ENCODE peak calls at places on chromosomes 16 and 17, in eight cellular contexts. I is epithelial cell of esophagus; M is fibroblast of pulmonary artery; E is endothelial cell of umbilical vein; B is NB4; T is CD8-positive, alpha-beta T cell; S is lower leg skin; O is left ventricle myocardium inferior. X is an unnamed sample.

GRCh38 chr17:6505425-6506142 is 50.8 kb downstream of the PITPNM3 start:
- DNase-seq in O (no peak), I (peak), E (peak), T (no peak), B (no peak), M (peak), S (peak), X (no peak)

GRCh38 chr17:40363480-40363838 is 1.1 kb downstream of the GJD3 start:
- DNase-seq in B (peak), M (no peak), O (no peak), I (no peak), S (no peak), E (peak), T (no peak), X (no peak)

GRCh38 chr17:78677303-78678219 is 100.4 kb upstream of the DNAH17 start:
- DNase-seq in S (no peak), I (no peak), T (no peak), O (no peak), M (no peak), B (peak), E (no peak), X (no peak)

GRCh38 chr17:69506489-69506888 is 92.0 kb downstream of the MAP2K6 start:
- DNase-seq in S (no peak), B (peak), I (peak), O (no peak), E (no peak), M (no peak), T (no peak), X (peak)

GRCh38 chr16:12515346-12515745 is 288.3 kb downstream of the CPPED1 start:
- DNase-seq in S (no peak), M (no peak), O (no peak), T (no peak), E (no peak), I (no peak), B (no peak), X (no peak)

GRCh38 chr16:12613131-12613991 is 190.3 kb downstream of the CPPED1 start:
- DNase-seq in T (no peak), M (no peak), I (peak), B (peak), O (no peak), S (no peak), E (peak), X (peak)

GRCh38 chr17:76529224-76529642 is 8.3 kb downstream of the CYGB start:
- DNase-seq in B (peak), I (peak), M (peak), E (peak), T (no peak), O (peak), S (peak), X (peak)

GRCh38 chr16:85590506-85590832 is 22.7 kb upstream of the GSE1 start:
- DNase-seq in S (no peak), O (no peak), B (no peak), I (no peak), E (no peak), T (no peak), M (no peak), X (no peak)

GRCh38 chr17:50683434-50684287 is 24.1 kb downstream of the ANKRD40 start:
- DNase-seq in B (no peak), S (no peak), O (no peak), T (no peak), I (no peak), E (no peak), M (no peak), X (no peak)

GRCh38 chr16:73545713-73546112 is 497.8 kb upstream of the ZFHX3 start:
- DNase-seq in B (no peak), O (no peak), M (no peak), I (no peak), E (no peak), T (no peak), S (no peak), X (no peak)

GRCh38 chr16:19389246-19389645 is 28.4 kb upstream of the TMC5 start:
- DNase-seq in B (peak), S (no peak), O (peak), T (peak), M (peak), I (peak), E (peak), X (peak)

GRCh38 chr17:35969558-35970442 is 11.5 kb downstream of the CCL16 start:
- DNase-seq in B (peak), T (peak), I (peak), S (peak), O (peak), E (peak), M (peak), X (peak)

GRCh38 chr16:67451704-67452435 is 20.9 kb downstream of the HSD11B2 start:
- DNase-seq in E (no peak), M (no peak), I (no peak), S (no peak), B (no peak), T (no peak), O (peak), X (no peak)

GRCh38 chr16:54285414-54286066 is 1.0 kb downstream of the IRX3 start:
- DNase-seq in T (no peak), O (peak), M (peak), I (peak), B (peak), S (peak), E (no peak), X (no peak)

GRCh38 chr17:44758414-44759095 is at the start of gene ADAM11:
- DNase-seq in T (no peak), E (no peak), M (no peak), I (no peak), B (no peak), O (no peak), S (no peak), X (no peak)

GRCh38 chr17:77875881-77876509 is 82.5 kb upstream of the TNRC6C start:
- DNase-seq in M (no peak), O (no peak), I (no peak), B (peak), S (no peak), E (no peak), T (no peak), X (no peak)

GRCh38 chr16:49980166-49980565 is 44.9 kb upstream of the CNEP1R1 start:
- DNase-seq in S (no peak), T (no peak), M (peak), I (no peak), E (no peak), B (no peak), O (no peak), X (no peak)

GRCh38 chr17:49022391-49022941 is 25.3 kb downstream of the IGF2BP1 start:
- DNase-seq in B (no peak), O (no peak), S (peak), E (peak), I (peak), M (peak), T (no peak), X (peak)

GRCh38 chr16:85625053-85625452 is 11.9 kb downstream of the GSE1 start:
- DNase-seq in O (no peak), S (no peak), B (no peak), T (no peak), M (no peak), I (no peak), E (no peak), X (no peak)

GRCh38 chr17:40310882-40311391 is 2.0 kb downstream of the RARA start:
- DNase-seq in E (no peak), T (no peak), S (peak), M (no peak), B (no peak), O (peak), I (no peak), X (no peak)

GRCh38 chr16:72985148-72985882 is 62.6 kb downstream of the ZFHX3 start:
- DNase-seq in E (no peak), B (no peak), T (no peak), O (peak), S (peak), I (no peak), M (peak), X (no peak)

GRCh38 chr17:39926588-39927100 is 757 bp downstream of the ORMDL3 start:
- DNase-seq in E (peak), M (peak), O (peak), S (no peak), B (peak), T (peak), I (peak), X (peak)

GRCh38 chr16:49495151-49495566 is 121.6 kb downstream of the C16orf78 start:
- DNase-seq in B (no peak), M (no peak), T (no peak), I (no peak), E (no peak), O (no peak), S (peak), X (no peak)

GRCh38 chr17:17818088-17818526 is 18.7 kb downstream of the SREBF1 start:
- DNase-seq in B (peak), S (no peak), O (no peak), M (peak), E (no peak), T (no peak), I (peak), X (no peak)

GRCh38 chr16:87766485-87766797 is 655 bp upstream of the KLHDC4 start:
- DNase-seq in B (no peak), O (no peak), S (no peak), E (no peak), M (no peak), I (no peak), T (no peak), X (no peak)

GRCh38 chr16:2163211-2163881 is 7.8 kb downstream of the TRAF7 start:
- DNase-seq in B (no peak), E (no peak), S (no peak), O (no peak), M (no peak), I (peak), T (no peak), X (peak)

GRCh38 chr17:49707246-49707607 is 537 bp downstream of the SLC35B1 start:
- DNase-seq in O (no peak), B (peak), T (peak), M (no peak), S (no peak), I (no peak), E (peak), X (no peak)

GRCh38 chr17:81867952-81868673 is 3.0 kb downstream of the ARHGDIA start:
- DNase-seq in O (no peak), M (no peak), S (no peak), E (no peak), B (no peak), I (peak), T (no peak), X (no peak)

GRCh38 chr17:67655478-67656148 is 62.1 kb upstream of the NOL11 start:
- DNase-seq in T (no peak), B (peak), S (no peak), I (no peak), M (no peak), E (no peak), O (no peak), X (no peak)

GRCh38 chr16:85413713-85414663 is 199.1 kb upstream of the GSE1 start:
- DNase-seq in O (no peak), T (no peak), I (no peak), B (no peak), S (peak), M (no peak), E (no peak), X (no peak)

GRCh38 chr17:35022536-35023063 is 40.9 kb downstream of the RFFL start:
- DNase-seq in S (peak), T (peak), E (peak), I (peak), B (peak), O (peak), M (peak), X (peak)

GRCh38 chr17:81230043-81230820 is 7.5 kb upstream of the CEP131 start:
- DNase-seq in S (no peak), I (no peak), T (no peak), E (no peak), O (no peak), B (peak), M (no peak), X (no peak)

GRCh38 chr16:88914750-88915368 is 48.4 kb upstream of the PABPN1L start:
- DNase-seq in O (peak), T (no peak), S (no peak), E (no peak), B (no peak), I (no peak), M (peak), X (no peak)

GRCh38 chr17:76142044-76143041 is 1.3 kb upstream of the FOXJ1 start:
- DNase-seq in I (no peak), B (no peak), M (no peak), E (no peak), O (no peak), T (no peak), S (no peak), X (no peak)

GRCh38 chr17:39872700-39873099 is 4.7 kb downstream of the ZPBP2 start:
- DNase-seq in S (no peak), E (peak), M (peak), O (no peak), I (peak), B (peak), T (no peak), X (no peak)

GRCh38 chr17:42456223-42457106 is 2.2 kb upstream of the ATP6V0A1 start:
- DNase-seq in T (peak), O (no peak), B (peak), I (peak), M (peak), S (no peak), E (peak), X (peak)

GRCh38 chr17:17682737-17683675 is 1.7 kb downstream of the RAI1 start:
- DNase-seq in I (peak), E (peak), O (peak), M (peak), S (peak), B (peak), T (peak), X (peak)

GRCh38 chr17:58334661-58335060 is 6.1 kb upstream of the TSPOAP1 start:
- DNase-seq in S (no peak), B (no peak), T (no peak), I (no peak), E (no peak), M (no peak), O (no peak), X (no peak)

GRCh38 chr17:58333396-58334207 is 5.0 kb upstream of the TSPOAP1 start:
- DNase-seq in I (no peak), E (no peak), S (no peak), B (peak), T (peak), M (no peak), O (no peak), X (no peak)

GRCh38 chr17:58336456-58337094 is 8.0 kb upstream of the TSPOAP1 start:
- DNase-seq in T (no peak), M (no peak), E (no peak), B (peak), S (no peak), O (no peak), I (peak), X (peak)

GRCh38 chr17:58335779-58336455 is 7.3 kb upstream of the TSPOAP1 start:
- DNase-seq in I (no peak), T (peak), O (no peak), S (no peak), M (no peak), B (peak), E (no peak), X (no peak)

GRCh38 chr17:58335061-58335731 is 6.6 kb upstream of the TSPOAP1 start:
- DNase-seq in S (no peak), I (no peak), B (peak), M (no peak), E (no peak), T (peak), O (no peak), X (no peak)
- TF ChIP-seq CTCF in S (no peak), I (no peak), B (no peak), M (no peak), E (no peak), T (no peak), O (no peak), X (no peak)

GRCh38 chr16:4117250-4117578 is 972 bp upstream of the ADCY9 start:
- DNase-seq in I (no peak), M (no peak), S (no peak), B (no peak), T (no peak), O (no peak), E (no peak), X (no peak)
- H3K4me3 ChIP-seq in I (no peak), M (no peak), S (no peak), B (peak), T (no peak), O (peak), E (no peak), X (peak)

GRCh38 chr17:83129676-83130075 is 50.3 kb downstream of the METRNL start:
- DNase-seq in B (no peak), S (peak), O (no peak), M (no peak), E (no peak), T (no peak), I (no peak), X (no peak)
- TF ChIP-seq CTCF in B (no peak), S (no peak), O (no peak), M (no peak), E (no peak), T (no peak), I (no peak), X (no peak)

GRCh38 chr16:682493-683395 is 1.4 kb downstream of the JMJD8 start:
- DNase-seq in M (no peak), T (no peak), S (no peak), E (no peak), O (no peak), B (no peak), I (no peak), X (no peak)
- H3K4me3 ChIP-seq in M (peak), T (no peak), S (no peak), E (no peak), O (peak), B (peak), I (peak), X (peak)

GRCh38 chr17:8965394-8966168 is at the start of gene PIK3R5:
- DNase-seq in E (no peak), T (peak), O (peak), S (peak), M (no peak), I (peak), B (peak), X (no peak)
- TF ChIP-seq CTCF in E (no peak), T (no peak), O (no peak), S (no peak), M (no peak), I (no peak), B (no peak), X (no peak)

GRCh38 chr16:63735456-63735855 is 1386.4 kb downstream of the CDH11 start:
- DNase-seq in T (no peak), S (no peak), O (no peak), I (no peak), B (no peak), E (no peak), M (peak), X (no peak)
- H3K4me3 ChIP-seq in T (no peak), S (no peak), O (no peak), I (no peak), B (no peak), E (no peak), M (no peak), X (no peak)